ENCODE peak calls at places on chromosomes 5 and 9, in nine cellular contexts. One of them, this sample, is unnamed.

GRCh38 chr9:72363908-72364678 is 915 bp downstream of the ZFAND5 start:
- DNase-seq in left kidney: peak
- DNase-seq in GM10248: peak
- DNase-seq in AML-193: peak
- DNase-seq in naive B cell: peak
- DNase-seq in stimulated activated CD8-positive, alpha-beta memory T cell treated with anti-CD3 and anti-CD28 coated beads, Interleukin-7, amount 100 ng/mL, for 24 hours: peak
- DNase-seq in BE2C: peak
- DNase-seq in activated naive CD8-positive, alpha-beta T cell treated with anti-CD3 and anti-CD28 coated beads, Interleukin-2, amount 50 U/mL, for 16 hours: peak
- DNase-seq in substantia nigra: peak
- DNase-seq in this sample: peak

GRCh38 chr5:98308960-98309359 is 464.5 kb upstream of the RGMB start:
- DNase-seq in left kidney: no peak
- DNase-seq in GM10248: no peak
- DNase-seq in AML-193: no peak
- DNase-seq in naive B cell: no peak
- DNase-seq in stimulated activated CD8-positive, alpha-beta memory T cell treated with anti-CD3 and anti-CD28 coated beads, Interleukin-7, amount 100 ng/mL, for 24 hours: no peak
- DNase-seq in BE2C: no peak
- DNase-seq in activated naive CD8-positive, alpha-beta T cell treated with anti-CD3 and anti-CD28 coated beads, Interleukin-2, amount 50 U/mL, for 16 hours: no peak
- DNase-seq in substantia nigra: no peak
- DNase-seq in this sample: no peak

GRCh38 chr5:133993152-133993548 is 11.6 kb downstream of the VDAC1 start:
- DNase-seq in left kidney: no peak
- DNase-seq in GM10248: no peak
- DNase-seq in AML-193: no peak
- DNase-seq in naive B cell: no peak
- DNase-seq in stimulated activated CD8-positive, alpha-beta memory T cell treated with anti-CD3 and anti-CD28 coated beads, Interleukin-7, amount 100 ng/mL, for 24 hours: no peak
- DNase-seq in BE2C: no peak
- DNase-seq in activated naive CD8-positive, alpha-beta T cell treated with anti-CD3 and anti-CD28 coated beads, Interleukin-2, amount 50 U/mL, for 16 hours: no peak
- DNase-seq in substantia nigra: no peak
- DNase-seq in this sample: no peak

GRCh38 chr5:140338918-140339317 is 7.5 kb downstream of the HBEGF start:
- DNase-seq in left kidney: no peak
- DNase-seq in GM10248: no peak
- DNase-seq in AML-193: no peak
- DNase-seq in naive B cell: no peak
- DNase-seq in stimulated activated CD8-positive, alpha-beta memory T cell treated with anti-CD3 and anti-CD28 coated beads, Interleukin-7, amount 100 ng/mL, for 24 hours: no peak
- DNase-seq in BE2C: no peak
- DNase-seq in activated naive CD8-positive, alpha-beta T cell treated with anti-CD3 and anti-CD28 coated beads, Interleukin-2, amount 50 U/mL, for 16 hours: no peak
- DNase-seq in substantia nigra: no peak
- DNase-seq in this sample: no peak

GRCh38 chr5:139817970-139818369 is 22.4 kb downstream of the PSD2 start:
- DNase-seq in left kidney: no peak
- DNase-seq in GM10248: no peak
- DNase-seq in AML-193: no peak
- DNase-seq in naive B cell: no peak
- DNase-seq in stimulated activated CD8-positive, alpha-beta memory T cell treated with anti-CD3 and anti-CD28 coated beads, Interleukin-7, amount 100 ng/mL, for 24 hours: no peak
- DNase-seq in BE2C: no peak
- DNase-seq in activated naive CD8-positive, alpha-beta T cell treated with anti-CD3 and anti-CD28 coated beads, Interleukin-2, amount 50 U/mL, for 16 hours: no peak
- DNase-seq in substantia nigra: no peak
- DNase-seq in this sample: no peak

GRCh38 chr9:111868475-111868874 is 28.1 kb upstream of the UGCG start:
- DNase-seq in left kidney: no peak
- DNase-seq in GM10248: no peak
- DNase-seq in AML-193: no peak
- DNase-seq in naive B cell: no peak
- DNase-seq in stimulated activated CD8-positive, alpha-beta memory T cell treated with anti-CD3 and anti-CD28 coated beads, Interleukin-7, amount 100 ng/mL, for 24 hours: no peak
- DNase-seq in BE2C: no peak
- DNase-seq in activated naive CD8-positive, alpha-beta T cell treated with anti-CD3 and anti-CD28 coated beads, Interleukin-2, amount 50 U/mL, for 16 hours: no peak
- DNase-seq in substantia nigra: no peak
- DNase-seq in this sample: no peak

GRCh38 chr5:56190500-56190899 is 42.6 kb downstream of the ANKRD55 start:
- DNase-seq in left kidney: no peak
- DNase-seq in GM10248: no peak
- DNase-seq in AML-193: no peak
- DNase-seq in naive B cell: no peak
- DNase-seq in stimulated activated CD8-positive, alpha-beta memory T cell treated with anti-CD3 and anti-CD28 coated beads, Interleukin-7, amount 100 ng/mL, for 24 hours: no peak
- DNase-seq in BE2C: no peak
- DNase-seq in activated naive CD8-positive, alpha-beta T cell treated with anti-CD3 and anti-CD28 coated beads, Interleukin-2, amount 50 U/mL, for 16 hours: no peak
- DNase-seq in substantia nigra: no peak
- DNase-seq in this sample: no peak

GRCh38 chr5:139273572-139274264 is 19.8 kb upstream of the MATR3 start:
- DNase-seq in left kidney: peak
- DNase-seq in GM10248: peak
- DNase-seq in AML-193: peak
- DNase-seq in naive B cell: peak
- DNase-seq in stimulated activated CD8-positive, alpha-beta memory T cell treated with anti-CD3 and anti-CD28 coated beads, Interleukin-7, amount 100 ng/mL, for 24 hours: peak
- DNase-seq in BE2C: peak
- DNase-seq in activated naive CD8-positive, alpha-beta T cell treated with anti-CD3 and anti-CD28 coated beads, Interleukin-2, amount 50 U/mL, for 16 hours: peak
- DNase-seq in substantia nigra: peak
- DNase-seq in this sample: peak

GRCh38 chr9:105295151-105295550 is 50.7 kb downstream of the SLC44A1 start:
- DNase-seq in left kidney: no peak
- DNase-seq in GM10248: no peak
- DNase-seq in AML-193: no peak
- DNase-seq in naive B cell: no peak
- DNase-seq in stimulated activated CD8-positive, alpha-beta memory T cell treated with anti-CD3 and anti-CD28 coated beads, Interleukin-7, amount 100 ng/mL, for 24 hours: no peak
- DNase-seq in BE2C: no peak
- DNase-seq in activated naive CD8-positive, alpha-beta T cell treated with anti-CD3 and anti-CD28 coated beads, Interleukin-2, amount 50 U/mL, for 16 hours: no peak
- DNase-seq in substantia nigra: no peak
- DNase-seq in this sample: no peak

GRCh38 chr5:120465281-120465961 is 1.3 kb downstream of the PRR16 start:
- DNase-seq in left kidney: peak
- DNase-seq in GM10248: no peak
- DNase-seq in AML-193: no peak
- DNase-seq in naive B cell: peak
- DNase-seq in stimulated activated CD8-positive, alpha-beta memory T cell treated with anti-CD3 and anti-CD28 coated beads, Interleukin-7, amount 100 ng/mL, for 24 hours: no peak
- DNase-seq in BE2C: peak
- DNase-seq in activated naive CD8-positive, alpha-beta T cell treated with anti-CD3 and anti-CD28 coated beads, Interleukin-2, amount 50 U/mL, for 16 hours: no peak
- DNase-seq in substantia nigra: no peak
- DNase-seq in this sample: no peak

GRCh38 chr5:161530700-161531099 is 15.8 kb downstream of the GABRB2 start:
- DNase-seq in left kidney: no peak
- DNase-seq in GM10248: no peak
- DNase-seq in AML-193: no peak
- DNase-seq in naive B cell: no peak
- DNase-seq in stimulated activated CD8-positive, alpha-beta memory T cell treated with anti-CD3 and anti-CD28 coated beads, Interleukin-7, amount 100 ng/mL, for 24 hours: no peak
- DNase-seq in BE2C: no peak
- DNase-seq in activated naive CD8-positive, alpha-beta T cell treated with anti-CD3 and anti-CD28 coated beads, Interleukin-2, amount 50 U/mL, for 16 hours: no peak
- DNase-seq in substantia nigra: no peak
- DNase-seq in this sample: no peak

GRCh38 chr9:114546851-114547250 is 40.7 kb upstream of the ATP6V1G1 start:
- DNase-seq in left kidney: no peak
- DNase-seq in GM10248: no peak
- DNase-seq in AML-193: no peak
- DNase-seq in naive B cell: no peak
- DNase-seq in stimulated activated CD8-positive, alpha-beta memory T cell treated with anti-CD3 and anti-CD28 coated beads, Interleukin-7, amount 100 ng/mL, for 24 hours: no peak
- DNase-seq in BE2C: no peak
- DNase-seq in activated naive CD8-positive, alpha-beta T cell treated with anti-CD3 and anti-CD28 coated beads, Interleukin-2, amount 50 U/mL, for 16 hours: no peak
- DNase-seq in substantia nigra: no peak
- DNase-seq in this sample: no peak

This sample was measured in germinal center.